ENCODE peak calls at places on chromosome 19, in four cellular contexts. One of them, this sample, is unnamed.

GRCh38 chr19:2381151-2381822 is 21.2 kb downstream of the TMPRSS9 start:
- DNase-seq in stimulated activated naive CD4-positive, alpha-beta T cell: no peak
- DNase-seq in brain microvascular endothelial cell: no peak
- DNase-seq in HFFc6: no peak
- DNase-seq in this sample: peak; percentile 47

GRCh38 chr19:45863840-45864628 is at the start of gene FOXA3:
- DNase-seq in brain microvascular endothelial cell: no peak
- DNase-seq in stimulated activated naive CD4-positive, alpha-beta T cell: peak; percentile 35
- DNase-seq in HFFc6: no peak
- DNase-seq in this sample: peak; percentile 8

GRCh38 chr19:16445238-16446107 is 26.3 kb downstream of the EPS15L1 start:
- DNase-seq in stimulated activated naive CD4-positive, alpha-beta T cell: no peak
- DNase-seq in HFFc6: peak; percentile 28
- DNase-seq in brain microvascular endothelial cell: no peak
- DNase-seq in this sample: peak; percentile 52

GRCh38 chr19:1651548-1652394 is 644 bp downstream of the TCF3 start:
- DNase-seq in brain microvascular endothelial cell: no peak
- DNase-seq in stimulated activated naive CD4-positive, alpha-beta T cell: peak; percentile 49
- DNase-seq in HFFc6: no peak
- DNase-seq in this sample: peak; percentile 39

GRCh38 chr19:13937479-13938360 is 497 bp downstream of the PODNL1 start:
- DNase-seq in HFFc6: no peak
- DNase-seq in brain microvascular endothelial cell: no peak
- DNase-seq in stimulated activated naive CD4-positive, alpha-beta T cell: no peak
- DNase-seq in this sample: no peak

GRCh38 chr19:9789066-9789465 is 20.5 kb upstream of the ZNF846 start:
- DNase-seq in HFFc6: no peak
- DNase-seq in stimulated activated naive CD4-positive, alpha-beta T cell: no peak
- DNase-seq in brain microvascular endothelial cell: no peak
- DNase-seq in this sample: no peak

GRCh38 chr19:33490041-33490451 is 31.5 kb downstream of the PEPD start:
- DNase-seq in stimulated activated naive CD4-positive, alpha-beta T cell: no peak
- DNase-seq in HFFc6: no peak
- DNase-seq in brain microvascular endothelial cell: no peak
- DNase-seq in this sample: no peak

GRCh38 chr19:50959731-50960500 is 7.1 kb upstream of the KLK5 start:
- DNase-seq in HFFc6: no peak
- DNase-seq in stimulated activated naive CD4-positive, alpha-beta T cell: no peak
- DNase-seq in brain microvascular endothelial cell: no peak
- DNase-seq in this sample: no peak

GRCh38 chr19:4580021-4580901 is 20.8 kb upstream of the SEMA6B start:
- DNase-seq in brain microvascular endothelial cell: no peak
- DNase-seq in HFFc6: no peak
- DNase-seq in stimulated activated naive CD4-positive, alpha-beta T cell: no peak
- DNase-seq in this sample: no peak

GRCh38 chr19:1258707-1259205 is 10.4 kb downstream of the MIDN start:
- DNase-seq in stimulated activated naive CD4-positive, alpha-beta T cell: no peak
- DNase-seq in HFFc6: peak; percentile 30
- DNase-seq in brain microvascular endothelial cell: no peak
- DNase-seq in this sample: no peak

GRCh38 chr19:16041571-16042386 is 34.5 kb upstream of the TPM4 start:
- DNase-seq in stimulated activated naive CD4-positive, alpha-beta T cell: peak; percentile 67
- DNase-seq in HFFc6: peak; percentile 50
- DNase-seq in brain microvascular endothelial cell: peak; percentile 62
- DNase-seq in this sample: peak; percentile 62

GRCh38 chr19:3766520-3766919 is 4.0 kb downstream of the MRPL54 start:
- DNase-seq in HFFc6: no peak
- DNase-seq in stimulated activated naive CD4-positive, alpha-beta T cell: no peak
- DNase-seq in brain microvascular endothelial cell: no peak
- DNase-seq in this sample: no peak

GRCh38 chr19:31667106-31667505 is 317.9 kb upstream of the TSHZ3 start:
- DNase-seq in HFFc6: no peak
- DNase-seq in stimulated activated naive CD4-positive, alpha-beta T cell: no peak
- DNase-seq in brain microvascular endothelial cell: no peak
- DNase-seq in this sample: no peak

GRCh38 chr19:10562609-10563008 is 3.2 kb downstream of the KRI1 start:
- DNase-seq in brain microvascular endothelial cell: no peak
- DNase-seq in stimulated activated naive CD4-positive, alpha-beta T cell: no peak
- DNase-seq in HFFc6: no peak
- DNase-seq in this sample: no peak

GRCh38 chr19:45668342-45668871 is 386 bp downstream of the GIPR start:
- DNase-seq in stimulated activated naive CD4-positive, alpha-beta T cell: no peak
- DNase-seq in brain microvascular endothelial cell: no peak
- DNase-seq in HFFc6: no peak
- DNase-seq in this sample: no peak

GRCh38 chr19:50318438-50318837 is 10.7 kb downstream of the KCNC3 start:
- DNase-seq in HFFc6: no peak
- DNase-seq in stimulated activated naive CD4-positive, alpha-beta T cell: no peak
- DNase-seq in brain microvascular endothelial cell: no peak
- DNase-seq in this sample: no peak

GRCh38 chr19:46546194-46546896 is 50.7 kb upstream of the PNMA8B start:
- DNase-seq in stimulated activated naive CD4-positive, alpha-beta T cell: no peak
- DNase-seq in HFFc6: peak; percentile 14
- DNase-seq in brain microvascular endothelial cell: peak; percentile 28
- DNase-seq in this sample: no peak

GRCh38 chr19:21568816-21569496 is 63.6 kb downstream of the ZNF429 start:
- DNase-seq in HFFc6: peak; percentile 41
- DNase-seq in stimulated activated naive CD4-positive, alpha-beta T cell: peak; percentile 85
- DNase-seq in brain microvascular endothelial cell: peak; percentile 0
- DNase-seq in this sample: peak; percentile 57

GRCh38 chr19:13176345-13176744 is 26.1 kb downstream of the IER2 start:
- DNase-seq in brain microvascular endothelial cell: no peak
- DNase-seq in HFFc6: no peak
- DNase-seq in stimulated activated naive CD4-positive, alpha-beta T cell: no peak
- DNase-seq in this sample: peak; percentile 62

GRCh38 chr19:6103217-6103644 is 7.1 kb downstream of the RFX2 start:
- DNase-seq in HFFc6: peak; percentile 95
- DNase-seq in stimulated activated naive CD4-positive, alpha-beta T cell: no peak
- DNase-seq in brain microvascular endothelial cell: peak; percentile 63
- DNase-seq in this sample: peak; percentile 88

GRCh38 chr19:1016647-1017114 is 4.2 kb downstream of the TMEM259 start:
- DNase-seq in brain microvascular endothelial cell: peak; percentile 59
- DNase-seq in stimulated activated naive CD4-positive, alpha-beta T cell: no peak
- DNase-seq in HFFc6: peak; percentile 78
- DNase-seq in this sample: peak; percentile 48

GRCh38 chr19:4297901-4298771 is 4.1 kb downstream of the TMIGD2 start:
- DNase-seq in brain microvascular endothelial cell: peak; percentile 8
- DNase-seq in HFFc6: no peak
- DNase-seq in stimulated activated naive CD4-positive, alpha-beta T cell: no peak
- DNase-seq in this sample: no peak

GRCh38 chr19:10961073-10961762 is 388 bp downstream of the SMARCA4 start:
- DNase-seq in brain microvascular endothelial cell: peak; percentile 12
- DNase-seq in stimulated activated naive CD4-positive, alpha-beta T cell: no peak
- DNase-seq in HFFc6: no peak
- DNase-seq in this sample: no peak

GRCh38 chr19:5078179-5078578 is 109.3 kb downstream of the KDM4B start:
- DNase-seq in HFFc6: no peak
- DNase-seq in stimulated activated naive CD4-positive, alpha-beta T cell: no peak
- DNase-seq in brain microvascular endothelial cell: no peak
- DNase-seq in this sample: no peak

GRCh38 chr19:7509625-7510024 is 6.3 kb upstream of the ZNF358 start:
- DNase-seq in stimulated activated naive CD4-positive, alpha-beta T cell: no peak
- DNase-seq in brain microvascular endothelial cell: no peak
- DNase-seq in HFFc6: no peak
- DNase-seq in this sample: no peak

GRCh38 chr19:10552596-10553053 is 8.9 kb downstream of the ATG4D start:
- DNase-seq in HFFc6: no peak
- DNase-seq in stimulated activated naive CD4-positive, alpha-beta T cell: peak; percentile 16
- DNase-seq in brain microvascular endothelial cell: no peak
- DNase-seq in this sample: no peak

GRCh38 chr19:54684537-54684936 is 21.8 kb downstream of the LILRB4 start:
- DNase-seq in HFFc6: peak; percentile 13
- DNase-seq in stimulated activated naive CD4-positive, alpha-beta T cell: no peak
- DNase-seq in brain microvascular endothelial cell: peak; percentile 2
- DNase-seq in this sample: no peak

GRCh38 chr19:18029617-18030338 is 21.8 kb downstream of the ARRDC2 start:
- DNase-seq in HFFc6: peak; percentile 28
- DNase-seq in stimulated activated naive CD4-positive, alpha-beta T cell: no peak
- DNase-seq in brain microvascular endothelial cell: no peak
- DNase-seq in this sample: no peak